ENCODE peak calls at places on chromosomes 12 and 14, in eight cellular contexts. F is MCF 10A, D is lower leg skin, W is tibial artery, N is B cell, H is RWPE1, A is pancreas, O is nephron progenitor cell. J is an unnamed sample.

GRCh38 chr14:70641548-70642312 is at the start of gene TTC9:
- DNase-seq in W (no peak), N (no peak), O (peak), F (no peak), D (no peak), A (no peak), H (no peak), J (no peak)

GRCh38 chr14:84006643-84007137 is 1523.3 kb upstream of the FLRT2 start:
- DNase-seq in F (peak), O (no peak), A (no peak), D (no peak), H (no peak), N (no peak), W (no peak), J (no peak)

GRCh38 chr12:50132505-50133135 is 20.6 kb downstream of the COX14 start:
- DNase-seq in O (no peak), W (no peak), N (no peak), A (no peak), H (no peak), D (peak), F (peak), J (peak)

GRCh38 chr14:61452452-61452851 is 131.1 kb downstream of the PRKCH start:
- DNase-seq in H (no peak), O (no peak), N (no peak), F (no peak), D (no peak), A (no peak), W (no peak), J (no peak)

GRCh38 chr12:113471619-113472171 is at the start of gene LHX5:
- DNase-seq in O (no peak), A (no peak), H (no peak), W (no peak), N (no peak), F (no peak), D (no peak), J (no peak)

GRCh38 chr14:52473557-52473956 is 78.7 kb downstream of the TXNDC16 start:
- DNase-seq in W (no peak), D (no peak), H (peak), A (no peak), N (no peak), O (no peak), F (peak), J (peak)

GRCh38 chr12:53071591-53072551 is 7.3 kb downstream of the SPRYD3 start:
- DNase-seq in A (peak), O (no peak), W (peak), N (no peak), F (no peak), H (no peak), D (peak), J (no peak)

GRCh38 chr12:32466986-32467711 is 67.8 kb downstream of the FGD4 start:
- DNase-seq in F (no peak), A (no peak), N (no peak), H (no peak), O (no peak), D (no peak), W (no peak), J (no peak)

GRCh38 chr14:69529563-69529962 is 45.0 kb downstream of the PLEKHD1 start:
- DNase-seq in N (no peak), H (no peak), W (no peak), D (peak), A (no peak), O (no peak), F (no peak), J (no peak)

GRCh38 chr14:64758711-64759554 is 54.7 kb downstream of the PLEKHG3 start:
- DNase-seq in F (peak), W (no peak), H (peak), O (no peak), D (no peak), A (peak), N (no peak), J (peak)

GRCh38 chr12:71639341-71639760 is 24.3 kb downstream of the ZFC3H1 start:
- DNase-seq in D (no peak), N (no peak), W (no peak), H (no peak), A (no peak), F (peak), O (no peak), J (no peak)

GRCh38 chr12:13661005-13661887 is 320.2 kb downstream of the GRIN2B start:
- DNase-seq in H (peak), O (peak), W (peak), A (peak), F (peak), D (no peak), N (peak), J (peak)

GRCh38 chr12:32084017-32084688 is 22.5 kb upstream of the BICD1 start:
- DNase-seq in N (no peak), H (no peak), O (no peak), A (no peak), F (no peak), W (no peak), D (peak), J (no peak)

GRCh38 chr12:116266220-116266619 is 11.3 kb downstream of the MED13L start:
- DNase-seq in D (no peak), W (no peak), O (no peak), F (peak), H (no peak), A (no peak), N (no peak), J (no peak)
- TF ChIP-seq CTCF in D (no peak), W (no peak), O (no peak), F (no peak), H (no peak), A (no peak), N (no peak), J (no peak)

GRCh38 chr12:3651585-3652424 is 101.1 kb downstream of the CRACR2A start:
- DNase-seq in O (no peak), H (no peak), N (no peak), A (no peak), W (no peak), D (peak), F (no peak), J (no peak)

GRCh38 chr12:3656946-3657622 is 95.8 kb downstream of the CRACR2A start:
- DNase-seq in D (no peak), A (no peak), O (no peak), H (no peak), N (no peak), F (no peak), W (no peak), J (no peak)

GRCh38 chr12:3661028-3661427 is 91.9 kb downstream of the CRACR2A start:
- DNase-seq in D (no peak), H (peak), O (no peak), W (no peak), N (no peak), F (peak), A (no peak), J (no peak)

GRCh38 chr12:3658327-3659163 is 94.4 kb downstream of the CRACR2A start:
- DNase-seq in A (no peak), F (peak), O (peak), H (no peak), N (no peak), D (no peak), W (no peak), J (no peak)

GRCh38 chr12:3655331-3655900 is 97.5 kb downstream of the CRACR2A start:
- DNase-seq in N (no peak), H (peak), D (peak), A (no peak), O (no peak), F (peak), W (no peak), J (no peak)
- TF ChIP-seq CTCF in N (no peak), H (no peak), D (no peak), A (no peak), O (no peak), F (no peak), W (no peak), J (peak)

DNA sequence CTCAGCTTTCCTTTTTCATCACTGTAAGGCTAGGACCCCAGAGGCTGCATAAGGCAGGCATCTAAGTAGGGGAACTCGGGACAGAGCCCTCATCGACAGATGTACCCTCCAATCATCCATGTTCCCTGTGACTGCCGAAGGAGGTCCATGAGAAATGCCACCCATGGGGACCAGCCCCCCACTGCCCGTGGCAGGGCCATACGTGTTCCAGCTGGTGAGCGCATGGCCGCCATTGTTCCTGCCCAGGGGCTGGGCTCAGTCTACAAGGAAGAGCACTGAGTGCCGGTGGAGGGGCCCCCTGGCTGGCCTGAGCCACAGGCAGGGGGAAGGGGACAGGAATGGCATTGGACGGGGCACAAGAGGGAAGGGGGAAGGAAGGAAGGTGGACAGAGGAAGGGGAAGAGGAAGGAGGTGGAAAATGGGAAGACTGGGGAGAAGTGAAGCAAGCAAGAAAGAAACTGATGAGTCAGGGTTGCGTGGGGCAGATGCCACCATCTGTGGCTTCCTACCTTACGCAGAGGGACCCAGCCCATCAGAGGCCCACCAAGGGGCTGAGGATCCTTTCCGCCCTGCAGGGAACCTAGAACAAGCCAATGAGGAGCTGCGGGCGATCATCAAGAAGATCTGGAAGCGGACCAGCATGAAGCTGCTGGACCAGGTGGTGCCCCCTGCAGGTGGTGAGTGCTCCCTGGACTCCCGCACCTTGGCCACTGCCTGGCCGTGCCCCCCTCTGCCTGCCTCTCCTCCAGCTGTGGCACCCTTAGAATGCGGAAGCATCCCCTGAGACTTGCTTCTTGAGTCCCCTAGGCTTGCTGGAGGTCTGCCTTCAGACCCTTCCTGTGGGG is 120.6 kb upstream of the FKBP4 start:
- DNase-seq in F (no peak), W (no peak), O (no peak), N (no peak), A (no peak), H (no peak), D (peak), J (no peak)
- TF ChIP-seq CTCF in F (peak), W (no peak), O (no peak), N (no peak), A (no peak), H (no peak), D (no peak), J (peak)

GRCh38 chr14:99750746-99751450 is 42.3 kb upstream of the EML1 start:
- DNase-seq in N (no peak), F (no peak), D (no peak), O (no peak), A (no peak), H (no peak), W (no peak), J (no peak)

GRCh38 chr14:99748529-99748928 is 44.7 kb upstream of the EML1 start:
- DNase-seq in W (no peak), O (no peak), H (no peak), F (no peak), N (no peak), D (no peak), A (no peak), J (no peak)

GRCh38 chr14:99747582-99748330 is 45.5 kb upstream of the EML1 start:
- DNase-seq in D (no peak), W (no peak), N (no peak), A (no peak), H (no peak), F (no peak), O (no peak), J (no peak)

GRCh38 chr14:99749763-99750715 is 43.2 kb upstream of the EML1 start:
- DNase-seq in H (no peak), D (no peak), W (no peak), A (no peak), F (no peak), O (no peak), N (no peak), J (no peak)

DNA sequence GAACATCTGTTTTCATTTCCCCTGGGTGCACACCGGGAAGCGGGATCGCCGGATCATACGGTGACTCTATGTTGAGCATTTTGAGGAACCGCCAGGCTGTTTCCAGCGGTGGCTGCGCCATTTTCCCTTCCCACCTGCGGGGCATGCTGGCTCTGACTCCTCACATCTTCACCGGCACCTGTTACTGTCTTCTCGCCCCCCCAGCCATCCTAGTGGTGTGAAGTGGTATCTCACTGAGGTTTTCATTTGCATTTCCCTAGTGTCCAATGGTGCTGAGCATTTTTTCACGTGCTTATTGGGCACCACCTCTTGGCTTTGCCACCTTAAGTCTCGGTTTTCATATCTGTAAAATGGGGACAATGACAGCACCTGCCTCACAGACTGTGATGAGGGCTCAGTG is 44.1 kb upstream of the EML1 start:
- DNase-seq in N (no peak), F (no peak), D (no peak), W (no peak), O (no peak), A (no peak), H (no peak), J (no peak)
- TF ChIP-seq CTCF in N (no peak), F (peak), D (no peak), W (no peak), O (no peak), A (no peak), H (no peak), J (no peak)

GRCh38 chr12:51820721-51821422 is 27.6 kb downstream of the FIGNL2 start:
- DNase-seq in A (peak), O (peak), D (no peak), W (no peak), N (peak), H (peak), F (no peak), J (peak)

GRCh38 chr12:51818567-51819300 is 29.8 kb downstream of the FIGNL2 start:
- DNase-seq in W (no peak), H (no peak), F (peak), A (no peak), D (no peak), O (no peak), N (no peak), J (peak)

GRCh38 chr12:51821423-51822260 is 26.9 kb downstream of the FIGNL2 start:
- DNase-seq in W (no peak), N (no peak), O (peak), H (no peak), A (no peak), D (no peak), F (no peak), J (no peak)

GRCh38 chr12:51818086-51818485 is 30.4 kb downstream of the FIGNL2 start:
- DNase-seq in N (no peak), D (no peak), W (no peak), F (no peak), H (no peak), O (no peak), A (no peak), J (no peak)

GRCh38 chr12:51819851-51820720 is 28.4 kb downstream of the FIGNL2 start:
- DNase-seq in A (peak), W (no peak), N (no peak), H (no peak), F (no peak), O (no peak), D (no peak), J (no peak)
- TF ChIP-seq CTCF in A (no peak), W (no peak), N (no peak), H (no peak), F (no peak), O (no peak), D (no peak), J (peak)

GRCh38 chr12:103627189-103627855 is 40.2 kb downstream of the STAB2 start:
- DNase-seq in O (no peak), F (no peak), H (no peak), D (no peak), N (no peak), W (no peak), A (no peak), J (no peak)

GRCh38 chr12:103623716-103624115 is 36.6 kb downstream of the STAB2 start:
- DNase-seq in F (no peak), O (no peak), A (no peak), D (no peak), N (no peak), H (no peak), W (no peak), J (no peak)

DNA sequence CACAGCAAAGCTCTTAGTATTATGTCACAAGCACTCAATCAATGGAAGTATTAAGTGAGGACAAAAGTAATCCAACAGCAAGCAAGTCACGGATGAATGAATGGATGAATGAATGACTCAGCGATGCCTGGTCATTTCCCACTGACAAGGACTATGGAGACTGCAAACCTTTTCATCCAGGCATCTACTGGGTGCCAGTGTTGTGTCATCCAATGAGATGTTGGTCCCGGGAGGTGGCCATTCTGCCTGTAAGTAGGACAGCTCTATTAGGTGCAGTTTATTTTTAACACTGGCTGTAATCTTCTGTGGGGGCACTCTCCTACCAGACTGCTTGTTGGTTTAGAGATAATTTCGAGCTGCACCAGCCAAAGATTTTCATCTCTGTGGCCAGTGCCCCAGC is 39.4 kb downstream of the STAB2 start:
- DNase-seq in W (peak), A (no peak), N (no peak), D (no peak), F (peak), H (peak), O (no peak), J (peak)
- TF ChIP-seq CTCF in W (peak), A (peak), N (no peak), D (no peak), F (peak), H (no peak), O (no peak), J (peak)

GRCh38 chr12:66090157-66090556 is 40.4 kb downstream of the LLPH start:
- DNase-seq in A (no peak), O (no peak), D (no peak), N (no peak), W (no peak), F (no peak), H (no peak), J (no peak)

GRCh38 chr12:66083766-66084165 is 46.8 kb downstream of the LLPH start:
- DNase-seq in O (no peak), W (no peak), F (no peak), N (no peak), H (no peak), A (no peak), D (no peak), J (no peak)

GRCh38 chr12:66086001-66086400 is 44.5 kb downstream of the LLPH start:
- DNase-seq in D (no peak), H (no peak), F (no peak), O (no peak), N (no peak), W (no peak), A (no peak), J (no peak)

GRCh38 chr12:66085213-66085612 is 45.3 kb downstream of the LLPH start:
- DNase-seq in N (no peak), H (no peak), D (no peak), O (no peak), W (no peak), F (no peak), A (no peak), J (no peak)

DNA sequence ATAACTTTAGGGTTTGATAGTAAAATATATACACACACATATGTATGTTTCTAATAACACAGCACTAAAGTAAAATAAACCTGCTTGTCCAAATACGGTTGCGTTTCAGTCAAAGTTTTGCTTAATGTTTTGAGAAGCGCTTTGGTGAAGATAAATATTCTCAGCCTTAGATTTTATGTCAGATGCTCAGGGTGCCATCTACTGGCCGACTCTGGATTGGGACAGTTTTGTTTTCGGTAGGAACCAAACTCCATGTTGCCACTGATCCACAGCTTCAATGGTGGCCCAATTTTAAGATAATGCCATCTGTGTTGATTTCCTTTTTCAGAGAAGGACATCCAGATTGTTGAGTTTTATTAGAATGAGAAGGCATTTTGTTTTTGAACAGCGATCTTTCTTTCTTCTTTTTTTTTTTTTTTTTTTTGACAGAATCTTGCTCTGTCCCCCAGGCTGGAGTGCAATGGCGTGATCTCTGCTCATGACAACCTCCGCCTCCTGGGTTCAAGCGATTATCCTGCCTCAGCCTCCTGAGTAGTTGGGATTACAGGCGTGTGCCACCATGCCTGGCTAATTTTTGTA is 43.1 kb downstream of the LLPH start:
- DNase-seq in F (peak), W (peak), O (peak), A (peak), D (peak), H (peak), N (peak), J (peak)
- TF ChIP-seq CTCF in F (peak), W (peak), O (peak), A (peak), D (peak), H (peak), N (peak), J (peak)

GRCh38 chr12:7989827-7990491 is 42.6 kb upstream of the FOXJ2 start:
- DNase-seq in W (peak), A (no peak), N (no peak), F (no peak), O (no peak), D (no peak), H (no peak), J (no peak)

GRCh38 chr12:7994731-7995205 is 37.7 kb upstream of the FOXJ2 start:
- DNase-seq in N (no peak), F (peak), O (no peak), W (no peak), A (no peak), D (no peak), H (peak), J (peak)

GRCh38 chr12:7995266-7995963 is 37.1 kb upstream of the FOXJ2 start:
- DNase-seq in N (peak), O (peak), W (peak), H (peak), F (peak), A (peak), D (peak), J (peak)
- TF ChIP-seq CTCF in N (peak), O (peak), W (peak), H (peak), F (peak), A (peak), D (peak), J (peak)

GRCh38 chr14:39036760-39037159 is 66.3 kb downstream of the SEC23A start:
- DNase-seq in A (no peak), W (no peak), O (no peak), H (no peak), N (no peak), D (no peak), F (no peak), J (no peak)

GRCh38 chr14:39035336-39035735 is 67.7 kb downstream of the SEC23A start:
- DNase-seq in O (no peak), F (no peak), H (no peak), D (no peak), A (no peak), N (no peak), W (no peak), J (no peak)

GRCh38 chr14:39034481-39035296 is 68.3 kb downstream of the SEC23A start:
- DNase-seq in D (no peak), W (no peak), H (no peak), O (peak), N (no peak), F (no peak), A (no peak), J (no peak)

GRCh38 chr14:39030209-39030608 is 72.8 kb downstream of the SEC23A start:
- DNase-seq in F (no peak), A (no peak), W (no peak), O (no peak), H (no peak), N (no peak), D (no peak), J (no peak)

DNA sequence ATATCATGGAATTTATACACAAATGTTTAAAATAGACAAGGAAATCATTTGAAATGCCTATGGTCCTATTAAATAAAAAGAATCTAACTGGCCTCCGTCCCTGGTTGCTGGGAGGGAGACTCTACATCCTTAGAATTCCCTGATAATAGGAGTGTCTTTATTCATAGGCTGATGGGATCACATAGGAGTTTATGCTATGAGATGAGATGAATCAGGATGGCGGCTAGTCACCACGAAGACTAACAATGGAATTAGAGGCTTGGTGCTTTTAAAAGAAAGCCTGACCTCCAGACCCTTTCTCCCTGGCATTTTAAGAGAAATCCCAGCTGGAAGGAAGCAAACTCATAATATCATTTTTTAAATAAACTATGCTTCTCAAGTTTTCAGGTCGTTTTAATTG is 69.7 kb downstream of the SEC23A start:
- DNase-seq in H (no peak), F (no peak), O (no peak), N (no peak), A (no peak), W (no peak), D (no peak), J (no peak)
- TF ChIP-seq CTCF in H (no peak), F (no peak), O (no peak), N (no peak), A (no peak), W (no peak), D (no peak), J (no peak)